ENCODE peak calls at places on chromosomes 5 and 9, in nine cellular contexts. One of them, this sample, is unnamed.

GRCh38 chr5:179404321-179405053 is 59.2 kb upstream of the ADAMTS2 start:
- DNase-seq in stimulated activated CD8-positive, alpha-beta memory T cell treated with anti-CD3 and anti-CD28 coated beads, Interleukin-15, amount 100 ng/mL, for 1 hour: no peak
- DNase-seq in NAMALWA: no peak
- DNase-seq in activated naive CD8-positive, alpha-beta T cell treated with anti-CD3 and anti-CD28 coated beads, Interleukin-2, amount 50 U/mL, for 16 hours: no peak
- DNase-seq in aorta: no peak
- DNase-seq in nephron progenitor cell: no peak
- DNase-seq in kidney tubule cell: no peak
- DNase-seq in CD8-positive, alpha-beta memory T cell: no peak
- DNase-seq in effector memory CD4-positive, alpha-beta T cell: no peak
- DNase-seq in this sample: no peak

GRCh38 chr9:27654629-27655285 is 81.5 kb upstream of the C9orf72 start:
- DNase-seq in NAMALWA: no peak
- DNase-seq in stimulated activated CD8-positive, alpha-beta memory T cell treated with anti-CD3 and anti-CD28 coated beads, Interleukin-15, amount 100 ng/mL, for 1 hour: no peak
- DNase-seq in nephron progenitor cell: no peak
- DNase-seq in kidney tubule cell: no peak
- DNase-seq in aorta: no peak
- DNase-seq in activated naive CD8-positive, alpha-beta T cell treated with anti-CD3 and anti-CD28 coated beads, Interleukin-2, amount 50 U/mL, for 16 hours: no peak
- DNase-seq in effector memory CD4-positive, alpha-beta T cell: no peak
- DNase-seq in CD8-positive, alpha-beta memory T cell: no peak
- DNase-seq in this sample: no peak

GRCh38 chr9:18325337-18326011 is 148.5 kb upstream of the ADAMTSL1 start:
- DNase-seq in CD8-positive, alpha-beta memory T cell: no peak
- DNase-seq in kidney tubule cell: no peak
- DNase-seq in aorta: no peak
- DNase-seq in activated naive CD8-positive, alpha-beta T cell treated with anti-CD3 and anti-CD28 coated beads, Interleukin-2, amount 50 U/mL, for 16 hours: no peak
- DNase-seq in nephron progenitor cell: no peak
- DNase-seq in effector memory CD4-positive, alpha-beta T cell: no peak
- DNase-seq in stimulated activated CD8-positive, alpha-beta memory T cell treated with anti-CD3 and anti-CD28 coated beads, Interleukin-15, amount 100 ng/mL, for 1 hour: no peak
- DNase-seq in NAMALWA: no peak
- DNase-seq in this sample: peak; percentile 53

GRCh38 chr9:69265891-69266290 is 59.1 kb upstream of the ENTREP1 start:
- DNase-seq in nephron progenitor cell: no peak
- DNase-seq in activated naive CD8-positive, alpha-beta T cell treated with anti-CD3 and anti-CD28 coated beads, Interleukin-2, amount 50 U/mL, for 16 hours: no peak
- DNase-seq in kidney tubule cell: peak; percentile 44
- DNase-seq in effector memory CD4-positive, alpha-beta T cell: no peak
- DNase-seq in CD8-positive, alpha-beta memory T cell: no peak
- DNase-seq in NAMALWA: no peak
- DNase-seq in aorta: no peak
- DNase-seq in stimulated activated CD8-positive, alpha-beta memory T cell treated with anti-CD3 and anti-CD28 coated beads, Interleukin-15, amount 100 ng/mL, for 1 hour: no peak
- DNase-seq in this sample: no peak

GRCh38 chr9:93127395-93127911 is 6.6 kb downstream of the NINJ1 start:
- DNase-seq in stimulated activated CD8-positive, alpha-beta memory T cell treated with anti-CD3 and anti-CD28 coated beads, Interleukin-15, amount 100 ng/mL, for 1 hour: no peak
- DNase-seq in kidney tubule cell: no peak
- DNase-seq in aorta: peak; percentile 64
- DNase-seq in nephron progenitor cell: no peak
- DNase-seq in activated naive CD8-positive, alpha-beta T cell treated with anti-CD3 and anti-CD28 coated beads, Interleukin-2, amount 50 U/mL, for 16 hours: no peak
- DNase-seq in effector memory CD4-positive, alpha-beta T cell: no peak
- DNase-seq in NAMALWA: no peak
- DNase-seq in CD8-positive, alpha-beta memory T cell: no peak
- DNase-seq in this sample: no peak

GRCh38 chr9:94649100-94649855 is 10.0 kb upstream of the FBP1 start:
- DNase-seq in activated naive CD8-positive, alpha-beta T cell treated with anti-CD3 and anti-CD28 coated beads, Interleukin-2, amount 50 U/mL, for 16 hours: no peak
- DNase-seq in nephron progenitor cell: no peak
- DNase-seq in effector memory CD4-positive, alpha-beta T cell: no peak
- DNase-seq in kidney tubule cell: peak; percentile 77
- DNase-seq in CD8-positive, alpha-beta memory T cell: no peak
- DNase-seq in NAMALWA: no peak
- DNase-seq in stimulated activated CD8-positive, alpha-beta memory T cell treated with anti-CD3 and anti-CD28 coated beads, Interleukin-15, amount 100 ng/mL, for 1 hour: no peak
- DNase-seq in aorta: no peak
- DNase-seq in this sample: peak; percentile 86

GRCh38 chr9:132858756-132859155 is 19.3 kb downstream of the AK8 start:
- DNase-seq in NAMALWA: no peak
- DNase-seq in nephron progenitor cell: no peak
- DNase-seq in aorta: no peak
- DNase-seq in effector memory CD4-positive, alpha-beta T cell: no peak
- DNase-seq in activated naive CD8-positive, alpha-beta T cell treated with anti-CD3 and anti-CD28 coated beads, Interleukin-2, amount 50 U/mL, for 16 hours: no peak
- DNase-seq in kidney tubule cell: no peak
- DNase-seq in CD8-positive, alpha-beta memory T cell: no peak
- DNase-seq in stimulated activated CD8-positive, alpha-beta memory T cell treated with anti-CD3 and anti-CD28 coated beads, Interleukin-15, amount 100 ng/mL, for 1 hour: no peak
- DNase-seq in this sample: no peak

GRCh38 chr9:98034593-98035546 is 21.7 kb upstream of the NANS start:
- DNase-seq in nephron progenitor cell: peak; percentile 86
- DNase-seq in NAMALWA: peak; percentile 94
- DNase-seq in stimulated activated CD8-positive, alpha-beta memory T cell treated with anti-CD3 and anti-CD28 coated beads, Interleukin-15, amount 100 ng/mL, for 1 hour: peak; percentile 93
- DNase-seq in activated naive CD8-positive, alpha-beta T cell treated with anti-CD3 and anti-CD28 coated beads, Interleukin-2, amount 50 U/mL, for 16 hours: peak; percentile 89
- DNase-seq in kidney tubule cell: peak; percentile 73
- DNase-seq in effector memory CD4-positive, alpha-beta T cell: peak; percentile 72
- DNase-seq in CD8-positive, alpha-beta memory T cell: peak; percentile 88
- DNase-seq in aorta: peak; percentile 89
- DNase-seq in this sample: peak; percentile 50

GRCh38 chr5:136114406-136115132 is 18.1 kb upstream of the SMAD5 start:
- DNase-seq in effector memory CD4-positive, alpha-beta T cell: no peak
- DNase-seq in activated naive CD8-positive, alpha-beta T cell treated with anti-CD3 and anti-CD28 coated beads, Interleukin-2, amount 50 U/mL, for 16 hours: no peak
- DNase-seq in nephron progenitor cell: no peak
- DNase-seq in CD8-positive, alpha-beta memory T cell: no peak
- DNase-seq in kidney tubule cell: no peak
- DNase-seq in NAMALWA: no peak
- DNase-seq in stimulated activated CD8-positive, alpha-beta memory T cell treated with anti-CD3 and anti-CD28 coated beads, Interleukin-15, amount 100 ng/mL, for 1 hour: no peak
- DNase-seq in aorta: no peak
- DNase-seq in this sample: peak; percentile 77

GRCh38 chr9:128257086-128257825 is 18.6 kb downstream of the GOLGA2 start:
- DNase-seq in NAMALWA: no peak
- DNase-seq in nephron progenitor cell: no peak
- DNase-seq in effector memory CD4-positive, alpha-beta T cell: no peak
- DNase-seq in kidney tubule cell: no peak
- DNase-seq in stimulated activated CD8-positive, alpha-beta memory T cell treated with anti-CD3 and anti-CD28 coated beads, Interleukin-15, amount 100 ng/mL, for 1 hour: no peak
- DNase-seq in activated naive CD8-positive, alpha-beta T cell treated with anti-CD3 and anti-CD28 coated beads, Interleukin-2, amount 50 U/mL, for 16 hours: no peak
- DNase-seq in CD8-positive, alpha-beta memory T cell: no peak
- DNase-seq in aorta: no peak
- DNase-seq in this sample: no peak

GRCh38 chr9:84652496-84653081 is 16.9 kb upstream of the NTRK2 start:
- DNase-seq in stimulated activated CD8-positive, alpha-beta memory T cell treated with anti-CD3 and anti-CD28 coated beads, Interleukin-15, amount 100 ng/mL, for 1 hour: no peak
- DNase-seq in nephron progenitor cell: no peak
- DNase-seq in effector memory CD4-positive, alpha-beta T cell: no peak
- DNase-seq in kidney tubule cell: peak; percentile 54
- DNase-seq in activated naive CD8-positive, alpha-beta T cell treated with anti-CD3 and anti-CD28 coated beads, Interleukin-2, amount 50 U/mL, for 16 hours: no peak
- DNase-seq in NAMALWA: no peak
- DNase-seq in CD8-positive, alpha-beta memory T cell: no peak
- DNase-seq in aorta: no peak
- DNase-seq in this sample: no peak

GRCh38 chr5:9156282-9156681 is 389.6 kb downstream of the SEMA5A start:
- DNase-seq in stimulated activated CD8-positive, alpha-beta memory T cell treated with anti-CD3 and anti-CD28 coated beads, Interleukin-15, amount 100 ng/mL, for 1 hour: no peak
- DNase-seq in NAMALWA: peak; percentile 40
- DNase-seq in aorta: peak; percentile 53
- DNase-seq in kidney tubule cell: peak; percentile 54
- DNase-seq in effector memory CD4-positive, alpha-beta T cell: no peak
- DNase-seq in activated naive CD8-positive, alpha-beta T cell treated with anti-CD3 and anti-CD28 coated beads, Interleukin-2, amount 50 U/mL, for 16 hours: no peak
- DNase-seq in nephron progenitor cell: peak; percentile 39
- DNase-seq in CD8-positive, alpha-beta memory T cell: no peak
- DNase-seq in this sample: peak; percentile 46

GRCh38 chr5:177367981-177368960 is 10.5 kb downstream of the RGS14 start:
- DNase-seq in nephron progenitor cell: no peak
- DNase-seq in aorta: no peak
- DNase-seq in effector memory CD4-positive, alpha-beta T cell: no peak
- DNase-seq in activated naive CD8-positive, alpha-beta T cell treated with anti-CD3 and anti-CD28 coated beads, Interleukin-2, amount 50 U/mL, for 16 hours: no peak
- DNase-seq in NAMALWA: no peak
- DNase-seq in stimulated activated CD8-positive, alpha-beta memory T cell treated with anti-CD3 and anti-CD28 coated beads, Interleukin-15, amount 100 ng/mL, for 1 hour: no peak
- DNase-seq in kidney tubule cell: no peak
- DNase-seq in CD8-positive, alpha-beta memory T cell: no peak
- DNase-seq in this sample: no peak

GRCh38 chr5:137635521-137635921 is 100.4 kb downstream of the KLHL3 start:
- DNase-seq in nephron progenitor cell: no peak
- DNase-seq in aorta: no peak
- DNase-seq in CD8-positive, alpha-beta memory T cell: no peak
- DNase-seq in effector memory CD4-positive, alpha-beta T cell: no peak
- DNase-seq in NAMALWA: no peak
- DNase-seq in stimulated activated CD8-positive, alpha-beta memory T cell treated with anti-CD3 and anti-CD28 coated beads, Interleukin-15, amount 100 ng/mL, for 1 hour: no peak
- DNase-seq in kidney tubule cell: no peak
- DNase-seq in activated naive CD8-positive, alpha-beta T cell treated with anti-CD3 and anti-CD28 coated beads, Interleukin-2, amount 50 U/mL, for 16 hours: no peak
- DNase-seq in this sample: no peak

GRCh38 chr5:143030349-143030748 is 260.2 kb downstream of the ARHGAP26 start:
- DNase-seq in NAMALWA: no peak
- DNase-seq in CD8-positive, alpha-beta memory T cell: no peak
- DNase-seq in effector memory CD4-positive, alpha-beta T cell: no peak
- DNase-seq in activated naive CD8-positive, alpha-beta T cell treated with anti-CD3 and anti-CD28 coated beads, Interleukin-2, amount 50 U/mL, for 16 hours: no peak
- DNase-seq in stimulated activated CD8-positive, alpha-beta memory T cell treated with anti-CD3 and anti-CD28 coated beads, Interleukin-15, amount 100 ng/mL, for 1 hour: no peak
- DNase-seq in kidney tubule cell: no peak
- DNase-seq in nephron progenitor cell: no peak
- DNase-seq in aorta: no peak
- DNase-seq in this sample: no peak

GRCh38 chr9:129868571-129869486 is 33.6 kb downstream of the USP20 start:
- DNase-seq in stimulated activated CD8-positive, alpha-beta memory T cell treated with anti-CD3 and anti-CD28 coated beads, Interleukin-15, amount 100 ng/mL, for 1 hour: peak; percentile 70
- DNase-seq in effector memory CD4-positive, alpha-beta T cell: peak; percentile 97
- DNase-seq in activated naive CD8-positive, alpha-beta T cell treated with anti-CD3 and anti-CD28 coated beads, Interleukin-2, amount 50 U/mL, for 16 hours: peak; percentile 62
- DNase-seq in kidney tubule cell: peak; percentile 29
- DNase-seq in CD8-positive, alpha-beta memory T cell: peak; percentile 92
- DNase-seq in nephron progenitor cell: no peak
- DNase-seq in aorta: peak; percentile 72
- DNase-seq in NAMALWA: no peak
- DNase-seq in this sample: no peak

GRCh38 chr5:179241175-179241574 is 104.1 kb downstream of the ADAMTS2 start:
- DNase-seq in CD8-positive, alpha-beta memory T cell: no peak
- DNase-seq in activated naive CD8-positive, alpha-beta T cell treated with anti-CD3 and anti-CD28 coated beads, Interleukin-2, amount 50 U/mL, for 16 hours: no peak
- DNase-seq in nephron progenitor cell: no peak
- DNase-seq in aorta: no peak
- DNase-seq in NAMALWA: no peak
- DNase-seq in stimulated activated CD8-positive, alpha-beta memory T cell treated with anti-CD3 and anti-CD28 coated beads, Interleukin-15, amount 100 ng/mL, for 1 hour: no peak
- DNase-seq in effector memory CD4-positive, alpha-beta T cell: no peak
- DNase-seq in kidney tubule cell: no peak
- DNase-seq in this sample: no peak

GRCh38 chr5:59798862-59799667 is 94.5 kb downstream of the PDE4D start:
- DNase-seq in NAMALWA: peak; percentile 50
- DNase-seq in CD8-positive, alpha-beta memory T cell: no peak
- DNase-seq in stimulated activated CD8-positive, alpha-beta memory T cell treated with anti-CD3 and anti-CD28 coated beads, Interleukin-15, amount 100 ng/mL, for 1 hour: no peak
- DNase-seq in kidney tubule cell: peak; percentile 82
- DNase-seq in activated naive CD8-positive, alpha-beta T cell treated with anti-CD3 and anti-CD28 coated beads, Interleukin-2, amount 50 U/mL, for 16 hours: no peak
- DNase-seq in aorta: no peak
- DNase-seq in nephron progenitor cell: no peak
- DNase-seq in effector memory CD4-positive, alpha-beta T cell: no peak
- DNase-seq in this sample: peak; percentile 69

GRCh38 chr5:160155017-160155725 is 35.9 kb upstream of the PWWP2A start:
- DNase-seq in activated naive CD8-positive, alpha-beta T cell treated with anti-CD3 and anti-CD28 coated beads, Interleukin-2, amount 50 U/mL, for 16 hours: no peak
- DNase-seq in CD8-positive, alpha-beta memory T cell: no peak
- DNase-seq in aorta: no peak
- DNase-seq in effector memory CD4-positive, alpha-beta T cell: no peak
- DNase-seq in NAMALWA: no peak
- DNase-seq in nephron progenitor cell: no peak
- DNase-seq in kidney tubule cell: no peak
- DNase-seq in stimulated activated CD8-positive, alpha-beta memory T cell treated with anti-CD3 and anti-CD28 coated beads, Interleukin-15, amount 100 ng/mL, for 1 hour: no peak
- DNase-seq in this sample: no peak

GRCh38 chr5:178273665-178274541 is 41.3 kb upstream of the PHYKPL start:
- DNase-seq in kidney tubule cell: peak; percentile 54
- DNase-seq in aorta: no peak
- DNase-seq in CD8-positive, alpha-beta memory T cell: no peak
- DNase-seq in NAMALWA: no peak
- DNase-seq in nephron progenitor cell: no peak
- DNase-seq in effector memory CD4-positive, alpha-beta T cell: no peak
- DNase-seq in activated naive CD8-positive, alpha-beta T cell treated with anti-CD3 and anti-CD28 coated beads, Interleukin-2, amount 50 U/mL, for 16 hours: no peak
- DNase-seq in stimulated activated CD8-positive, alpha-beta memory T cell treated with anti-CD3 and anti-CD28 coated beads, Interleukin-15, amount 100 ng/mL, for 1 hour: no peak
- DNase-seq in this sample: no peak

GRCh38 chr9:94504358-94504757 is 50.5 kb upstream of the PCAT7 start:
- DNase-seq in NAMALWA: no peak
- DNase-seq in stimulated activated CD8-positive, alpha-beta memory T cell treated with anti-CD3 and anti-CD28 coated beads, Interleukin-15, amount 100 ng/mL, for 1 hour: no peak
- DNase-seq in CD8-positive, alpha-beta memory T cell: no peak
- DNase-seq in activated naive CD8-positive, alpha-beta T cell treated with anti-CD3 and anti-CD28 coated beads, Interleukin-2, amount 50 U/mL, for 16 hours: no peak
- DNase-seq in effector memory CD4-positive, alpha-beta T cell: no peak
- DNase-seq in nephron progenitor cell: no peak
- DNase-seq in kidney tubule cell: no peak
- DNase-seq in aorta: no peak
- DNase-seq in this sample: no peak

GRCh38 chr9:90300901-90301688 is 341.5 kb downstream of the DIRAS2 start:
- DNase-seq in aorta: no peak
- DNase-seq in effector memory CD4-positive, alpha-beta T cell: no peak
- DNase-seq in CD8-positive, alpha-beta memory T cell: no peak
- DNase-seq in kidney tubule cell: peak; percentile 95
- DNase-seq in NAMALWA: no peak
- DNase-seq in stimulated activated CD8-positive, alpha-beta memory T cell treated with anti-CD3 and anti-CD28 coated beads, Interleukin-15, amount 100 ng/mL, for 1 hour: no peak
- DNase-seq in activated naive CD8-positive, alpha-beta T cell treated with anti-CD3 and anti-CD28 coated beads, Interleukin-2, amount 50 U/mL, for 16 hours: no peak
- DNase-seq in nephron progenitor cell: no peak
- DNase-seq in this sample: peak; percentile 86

GRCh38 chr5:94545870-94546625 is 72.4 kb downstream of the KIAA0825 start:
- DNase-seq in activated naive CD8-positive, alpha-beta T cell treated with anti-CD3 and anti-CD28 coated beads, Interleukin-2, amount 50 U/mL, for 16 hours: no peak
- DNase-seq in kidney tubule cell: no peak
- DNase-seq in aorta: peak; percentile 71
- DNase-seq in CD8-positive, alpha-beta memory T cell: no peak
- DNase-seq in effector memory CD4-positive, alpha-beta T cell: no peak
- DNase-seq in NAMALWA: no peak
- DNase-seq in stimulated activated CD8-positive, alpha-beta memory T cell treated with anti-CD3 and anti-CD28 coated beads, Interleukin-15, amount 100 ng/mL, for 1 hour: no peak
- DNase-seq in nephron progenitor cell: no peak
- DNase-seq in this sample: no peak

GRCh38 chr5:63553069-63553468 is 409.2 kb downstream of the HTR1A start:
- DNase-seq in aorta: no peak
- DNase-seq in CD8-positive, alpha-beta memory T cell: no peak
- DNase-seq in activated naive CD8-positive, alpha-beta T cell treated with anti-CD3 and anti-CD28 coated beads, Interleukin-2, amount 50 U/mL, for 16 hours: no peak
- DNase-seq in nephron progenitor cell: no peak
- DNase-seq in kidney tubule cell: peak; percentile 56
- DNase-seq in NAMALWA: no peak
- DNase-seq in stimulated activated CD8-positive, alpha-beta memory T cell treated with anti-CD3 and anti-CD28 coated beads, Interleukin-15, amount 100 ng/mL, for 1 hour: no peak
- DNase-seq in effector memory CD4-positive, alpha-beta T cell: no peak
- DNase-seq in this sample: peak; percentile 2

GRCh38 chr5:74866653-74867162 is 521 bp upstream of the FAM169A start:
- DNase-seq in aorta: no peak
- DNase-seq in stimulated activated CD8-positive, alpha-beta memory T cell treated with anti-CD3 and anti-CD28 coated beads, Interleukin-15, amount 100 ng/mL, for 1 hour: no peak
- DNase-seq in activated naive CD8-positive, alpha-beta T cell treated with anti-CD3 and anti-CD28 coated beads, Interleukin-2, amount 50 U/mL, for 16 hours: no peak
- DNase-seq in NAMALWA: no peak
- DNase-seq in nephron progenitor cell: peak; percentile 46
- DNase-seq in CD8-positive, alpha-beta memory T cell: no peak
- DNase-seq in effector memory CD4-positive, alpha-beta T cell: no peak
- DNase-seq in kidney tubule cell: peak; percentile 3
- DNase-seq in this sample: no peak

GRCh38 chr9:121484659-121485446 is 14.8 kb downstream of the GGTA1 start:
- DNase-seq in CD8-positive, alpha-beta memory T cell: no peak
- DNase-seq in stimulated activated CD8-positive, alpha-beta memory T cell treated with anti-CD3 and anti-CD28 coated beads, Interleukin-15, amount 100 ng/mL, for 1 hour: no peak
- DNase-seq in effector memory CD4-positive, alpha-beta T cell: no peak
- DNase-seq in nephron progenitor cell: no peak
- DNase-seq in aorta: no peak
- DNase-seq in NAMALWA: no peak
- DNase-seq in activated naive CD8-positive, alpha-beta T cell treated with anti-CD3 and anti-CD28 coated beads, Interleukin-2, amount 50 U/mL, for 16 hours: no peak
- DNase-seq in kidney tubule cell: no peak
- DNase-seq in this sample: no peak

GRCh38 chr5:125587631-125588030 is 835.6 kb upstream of the GRAMD2B start:
- DNase-seq in effector memory CD4-positive, alpha-beta T cell: no peak
- DNase-seq in CD8-positive, alpha-beta memory T cell: no peak
- DNase-seq in nephron progenitor cell: no peak
- DNase-seq in activated naive CD8-positive, alpha-beta T cell treated with anti-CD3 and anti-CD28 coated beads, Interleukin-2, amount 50 U/mL, for 16 hours: no peak
- DNase-seq in aorta: no peak
- DNase-seq in NAMALWA: no peak
- DNase-seq in stimulated activated CD8-positive, alpha-beta memory T cell treated with anti-CD3 and anti-CD28 coated beads, Interleukin-15, amount 100 ng/mL, for 1 hour: no peak
- DNase-seq in kidney tubule cell: no peak
- DNase-seq in this sample: peak; percentile 1

GRCh38 chr5:171630670-171631065 is 154.9 kb upstream of the SMIM23 start:
- DNase-seq in stimulated activated CD8-positive, alpha-beta memory T cell treated with anti-CD3 and anti-CD28 coated beads, Interleukin-15, amount 100 ng/mL, for 1 hour: no peak
- DNase-seq in nephron progenitor cell: no peak
- DNase-seq in activated naive CD8-positive, alpha-beta T cell treated with anti-CD3 and anti-CD28 coated beads, Interleukin-2, amount 50 U/mL, for 16 hours: no peak
- DNase-seq in aorta: no peak
- DNase-seq in kidney tubule cell: no peak
- DNase-seq in NAMALWA: no peak
- DNase-seq in CD8-positive, alpha-beta memory T cell: no peak
- DNase-seq in effector memory CD4-positive, alpha-beta T cell: no peak
- DNase-seq in this sample: no peak

GRCh38 chr9:137396227-137396626 is 26.7 kb downstream of the EXD3 start:
- DNase-seq in kidney tubule cell: no peak
- DNase-seq in stimulated activated CD8-positive, alpha-beta memory T cell treated with anti-CD3 and anti-CD28 coated beads, Interleukin-15, amount 100 ng/mL, for 1 hour: no peak
- DNase-seq in aorta: no peak
- DNase-seq in nephron progenitor cell: no peak
- DNase-seq in CD8-positive, alpha-beta memory T cell: no peak
- DNase-seq in NAMALWA: no peak
- DNase-seq in activated naive CD8-positive, alpha-beta T cell treated with anti-CD3 and anti-CD28 coated beads, Interleukin-2, amount 50 U/mL, for 16 hours: no peak
- DNase-seq in effector memory CD4-positive, alpha-beta T cell: no peak
- DNase-seq in this sample: peak; percentile 17

GRCh38 chr5:142072488-142072887 is 36.1 kb upstream of the NDFIP1 start:
- DNase-seq in CD8-positive, alpha-beta memory T cell: no peak
- DNase-seq in activated naive CD8-positive, alpha-beta T cell treated with anti-CD3 and anti-CD28 coated beads, Interleukin-2, amount 50 U/mL, for 16 hours: no peak
- DNase-seq in NAMALWA: no peak
- DNase-seq in kidney tubule cell: no peak
- DNase-seq in nephron progenitor cell: no peak
- DNase-seq in aorta: no peak
- DNase-seq in effector memory CD4-positive, alpha-beta T cell: no peak
- DNase-seq in stimulated activated CD8-positive, alpha-beta memory T cell treated with anti-CD3 and anti-CD28 coated beads, Interleukin-15, amount 100 ng/mL, for 1 hour: no peak
- DNase-seq in this sample: no peak

GRCh38 chr5:91556-92263 is at the start of gene PLEKHG4B:
- DNase-seq in kidney tubule cell: no peak
- DNase-seq in CD8-positive, alpha-beta memory T cell: no peak
- DNase-seq in effector memory CD4-positive, alpha-beta T cell: no peak
- DNase-seq in aorta: no peak
- DNase-seq in activated naive CD8-positive, alpha-beta T cell treated with anti-CD3 and anti-CD28 coated beads, Interleukin-2, amount 50 U/mL, for 16 hours: no peak
- DNase-seq in stimulated activated CD8-positive, alpha-beta memory T cell treated with anti-CD3 and anti-CD28 coated beads, Interleukin-15, amount 100 ng/mL, for 1 hour: no peak
- DNase-seq in nephron progenitor cell: peak; percentile 85
- DNase-seq in NAMALWA: no peak
- DNase-seq in this sample: no peak

This sample was measured in mammary epithelial cell.